ENCODE peak calls at places on chromosomes 6 and 20, in four cellular contexts. R is A549, E is cerebellum, Z is mesothelial cell of epicardium. I is an unnamed sample.

GRCh38 chr6:121055572-121056163 is 278.6 kb downstream of the TBC1D32 start:
- DNase-seq in R (peak), E (peak), Z (no peak), I (peak)

GRCh38 chr6:124480021-124480430 is 482.2 kb upstream of the RNF217 start:
- DNase-seq in R (no peak), E (no peak), Z (no peak), I (no peak)

GRCh38 chr6:77095936-77096627 is 367.2 kb downstream of the HTR1B start:
- DNase-seq in R (no peak), E (no peak), Z (no peak), I (no peak)

GRCh38 chr20:63520939-63521601 is 505 bp downstream of the PPDPF start:
- DNase-seq in R (peak), E (peak), Z (peak), I (peak)

GRCh38 chr20:23928788-23929187 is 49.2 kb upstream of the CST5 start:
- DNase-seq in R (no peak), E (no peak), Z (no peak), I (no peak)

GRCh38 chr20:23669866-23670265 is 19.0 kb downstream of the CST4 start:
- DNase-seq in R (no peak), E (no peak), Z (no peak), I (no peak)

GRCh38 chr6:80223743-80224212 is 117.3 kb downstream of the BCKDHB start:
- DNase-seq in R (no peak), E (no peak), Z (no peak), I (no peak)

GRCh38 chr6:155880905-155881304 is 425.3 kb upstream of the NOX3 start:
- DNase-seq in R (no peak), E (no peak), Z (no peak), I (no peak)

GRCh38 chr6:92915466-92915865 is 503.9 kb downstream of the EPHA7 start:
- DNase-seq in R (no peak), E (no peak), Z (no peak), I (no peak)

GRCh38 chr20:38881806-38882440 is 44.3 kb upstream of the FAM83D start:
- DNase-seq in R (no peak), E (no peak), Z (no peak), I (no peak)

GRCh38 chr6:111861321-111861938 is 11.8 kb downstream of the FYN start:
- DNase-seq in R (no peak), E (no peak), Z (no peak), I (no peak)

GRCh38 chr6:157613011-157613522 is 210.0 kb upstream of the SNX9 start:
- DNase-seq in R (peak), E (no peak), Z (no peak), I (no peak)

GRCh38 chr20:10679269-10679668 is 5.5 kb upstream of the JAG1 start:
- DNase-seq in R (no peak), E (no peak), Z (no peak), I (no peak)

GRCh38 chr6:149909701-149910470 is 12.0 kb upstream of the RAET1E start:
- DNase-seq in R (no peak), E (no peak), Z (no peak), I (no peak)

GRCh38 chr20:478010-478948 is 15.9 kb upstream of the TBC1D20 start:
- DNase-seq in R (no peak), E (no peak), Z (no peak), I (no peak)

GRCh38 chr20:18030020-18030419 is 27.7 kb downstream of the OVOL2 start:
- DNase-seq in R (no peak), E (no peak), Z (no peak), I (no peak)

GRCh38 chr6:12404651-12405050 is 114.5 kb downstream of the EDN1 start:
- DNase-seq in R (no peak), E (no peak), Z (no peak), I (no peak)

GRCh38 chr6:14282326-14282725 is 164.8 kb downstream of the CD83 start:
- DNase-seq in R (no peak), E (no peak), Z (no peak), I (no peak)

GRCh38 chr6:42315991-42316378 is 98.3 kb upstream of the MRPS10 start:
- DNase-seq in R (peak), E (no peak), Z (no peak), I (no peak)

GRCh38 chr6:136317023-136317649 is 27.5 kb upstream of the BCLAF1 start:
- DNase-seq in R (peak), E (peak), Z (no peak), I (peak)

GRCh38 chr20:46058656-46059281 is 29.8 kb downstream of the SLC12A5 start:
- DNase-seq in R (no peak), E (peak), Z (no peak), I (no peak)

GRCh38 chr20:31972481-31973386 is 4.8 kb downstream of the XKR7 start:
- DNase-seq in R (peak), E (no peak), Z (no peak), I (no peak)

GRCh38 chr6:142387997-142388815 is 86.4 kb downstream of the ADGRG6 start:
- DNase-seq in R (peak), E (no peak), Z (no peak), I (no peak)

GRCh38 chr20:20711413-20711812 is 1.0 kb downstream of the RALGAPA2 start:
- DNase-seq in R (no peak), E (no peak), Z (no peak), I (peak)

GRCh38 chr6:73803562-73804221 is 107.7 kb downstream of the CD109 start:
- DNase-seq in R (peak), E (peak), Z (no peak), I (no peak)

GRCh38 chr6:51678905-51679620 is 408.4 kb downstream of the PKHD1 start:
- DNase-seq in R (no peak), E (no peak), Z (no peak), I (no peak)

GRCh38 chr6:41581381-41581991 is 35.3 kb downstream of the FOXP4 start:
- DNase-seq in R (peak), E (no peak), Z (no peak), I (no peak)

GRCh38 chr6:170297577-170298330 is 6.9 kb upstream of the DLL1 start:
- DNase-seq in R (no peak), E (no peak), Z (no peak), I (no peak)

GRCh38 chr6:136959471-136959891 is 37.4 kb downstream of the SLC35D3 start:
- DNase-seq in R (no peak), E (peak), Z (no peak), I (no peak)

GRCh38 chr20:6576721-6577120 is 190.8 kb upstream of the BMP2 start:
- DNase-seq in R (no peak), E (no peak), Z (no peak), I (no peak)

GRCh38 chr20:59792300-59792699 is 141.1 kb downstream of the SYCP2 start:
- DNase-seq in R (no peak), E (no peak), Z (no peak), I (no peak)

GRCh38 chr6:95967594-95967993 is 48.2 kb upstream of the FUT9 start:
- DNase-seq in R (no peak), E (no peak), Z (no peak), I (no peak)

GRCh38 chr6:35718911-35719381 is 17.9 kb upstream of the ARMC12 start:
- DNase-seq in R (no peak), E (no peak), Z (no peak), I (no peak)

GRCh38 chr6:1348675-1349074 is 36.8 kb downstream of the FOXQ1 start:
- DNase-seq in R (no peak), E (no peak), Z (no peak), I (no peak)

GRCh38 chr6:35368038-35368887 is 25.9 kb downstream of the PPARD start:
- DNase-seq in R (peak), E (no peak), Z (no peak), I (no peak)

GRCh38 chr6:39911513-39912125 is 22.6 kb downstream of the MOCS1 start:
- DNase-seq in R (no peak), E (no peak), Z (no peak), I (no peak)

GRCh38 chr20:35979528-35979927 is 11.1 kb downstream of the CNBD2 start:
- DNase-seq in R (no peak), E (no peak), Z (no peak), I (no peak)